ENCODE peak calls at places on chromosomes 2 and 18, in eight cellular contexts. One of them, this sample, is unnamed.
A peak's percentile ranks its signal among the peaks of the same experiment; 100 is the strongest.

GRCh38 chr2:42961385-42961800 is 169.0 kb upstream of the HAAO start:
- DNase-seq in spleen: no peak
- DNase-seq in upper lobe of right lung: no peak
- DNase-seq in colonic mucosa: no peak
- DNase-seq in cardiac muscle cell: no peak
- DNase-seq in OCI-LY7: peak; percentile 64
- DNase-seq in PC-9: no peak
- DNase-seq in lower lobe of right lung: no peak
- DNase-seq in this sample: no peak

GRCh38 chr2:165877565-165878550 is 75.7 kb downstream of the TTC21B start:
- DNase-seq in colonic mucosa: no peak
- DNase-seq in spleen: no peak
- DNase-seq in cardiac muscle cell: no peak
- DNase-seq in OCI-LY7: no peak
- DNase-seq in upper lobe of right lung: no peak
- DNase-seq in lower lobe of right lung: no peak
- DNase-seq in PC-9: peak; percentile 52
- DNase-seq in this sample: no peak

GRCh38 chr2:240129311-240129710 is 6.8 kb downstream of the COPS9 start:
- DNase-seq in colonic mucosa: no peak
- DNase-seq in lower lobe of right lung: peak; percentile 16
- DNase-seq in upper lobe of right lung: no peak
- DNase-seq in spleen: peak; percentile 30
- DNase-seq in OCI-LY7: no peak
- DNase-seq in PC-9: no peak
- DNase-seq in cardiac muscle cell: no peak
- DNase-seq in this sample: no peak

GRCh38 chr2:68764041-68764780 is 29.6 kb downstream of the ARHGAP25 start:
- DNase-seq in OCI-LY7: no peak
- DNase-seq in colonic mucosa: peak; percentile 17
- DNase-seq in upper lobe of right lung: no peak
- DNase-seq in lower lobe of right lung: no peak
- DNase-seq in PC-9: no peak
- DNase-seq in cardiac muscle cell: no peak
- DNase-seq in spleen: no peak
- DNase-seq in this sample: no peak

GRCh38 chr18:26637324-26637723 is 89.0 kb upstream of the KCTD1 start:
- DNase-seq in OCI-LY7: no peak
- DNase-seq in cardiac muscle cell: no peak
- DNase-seq in spleen: no peak
- DNase-seq in upper lobe of right lung: no peak
- DNase-seq in lower lobe of right lung: no peak
- DNase-seq in PC-9: no peak
- DNase-seq in colonic mucosa: no peak
- DNase-seq in this sample: no peak

GRCh38 chr2:212727751-212728150 is 189.1 kb upstream of the ERBB4 start:
- DNase-seq in spleen: no peak
- DNase-seq in OCI-LY7: no peak
- DNase-seq in upper lobe of right lung: no peak
- DNase-seq in lower lobe of right lung: no peak
- DNase-seq in cardiac muscle cell: no peak
- DNase-seq in colonic mucosa: no peak
- DNase-seq in PC-9: no peak
- DNase-seq in this sample: no peak

GRCh38 chr2:7887441-7887840 is 794.4 kb upstream of the ID2 start:
- DNase-seq in cardiac muscle cell: no peak
- DNase-seq in lower lobe of right lung: no peak
- DNase-seq in spleen: no peak
- DNase-seq in upper lobe of right lung: no peak
- DNase-seq in OCI-LY7: no peak
- DNase-seq in colonic mucosa: no peak
- DNase-seq in PC-9: no peak
- DNase-seq in this sample: no peak

GRCh38 chr2:163734911-163735691 is 707 bp downstream of the FIGN start:
- DNase-seq in cardiac muscle cell: peak; percentile 36
- DNase-seq in lower lobe of right lung: no peak
- DNase-seq in spleen: no peak
- DNase-seq in OCI-LY7: no peak
- DNase-seq in PC-9: no peak
- DNase-seq in colonic mucosa: no peak
- DNase-seq in upper lobe of right lung: no peak
- DNase-seq in this sample: no peak

GRCh38 chr2:145789636-145790035 is 1269.7 kb upstream of the ZEB2 start:
- DNase-seq in OCI-LY7: no peak
- DNase-seq in cardiac muscle cell: no peak
- DNase-seq in upper lobe of right lung: no peak
- DNase-seq in PC-9: no peak
- DNase-seq in spleen: no peak
- DNase-seq in lower lobe of right lung: no peak
- DNase-seq in colonic mucosa: no peak
- DNase-seq in this sample: no peak

GRCh38 chr2:29920130-29920577 is 1.2 kb downstream of the ALK start:
- DNase-seq in colonic mucosa: peak; percentile 32
- DNase-seq in lower lobe of right lung: peak; percentile 64
- DNase-seq in spleen: peak; percentile 74
- DNase-seq in upper lobe of right lung: peak; percentile 77
- DNase-seq in OCI-LY7: no peak
- DNase-seq in cardiac muscle cell: peak; percentile 93
- DNase-seq in PC-9: no peak
- DNase-seq in this sample: no peak

GRCh38 chr18:57833441-57834101 is 30.5 kb upstream of the ATP8B1 start:
- DNase-seq in cardiac muscle cell: no peak
- DNase-seq in spleen: no peak
- DNase-seq in OCI-LY7: no peak
- DNase-seq in PC-9: peak; percentile 73
- DNase-seq in upper lobe of right lung: no peak
- DNase-seq in lower lobe of right lung: no peak
- DNase-seq in colonic mucosa: peak; percentile 34
- DNase-seq in this sample: no peak

GRCh38 chr2:74379851-74380789 is at the start of gene DCTN1:
- DNase-seq in PC-9: no peak
- DNase-seq in spleen: no peak
- DNase-seq in lower lobe of right lung: no peak
- DNase-seq in colonic mucosa: peak; percentile 57
- DNase-seq in OCI-LY7: peak; percentile 34
- DNase-seq in upper lobe of right lung: no peak
- DNase-seq in cardiac muscle cell: peak; percentile 78
- DNase-seq in this sample: no peak

GRCh38 chr18:48885266-48885950 is 65.4 kb downstream of the SMAD7 start:
- DNase-seq in cardiac muscle cell: no peak
- DNase-seq in PC-9: no peak
- DNase-seq in colonic mucosa: no peak
- DNase-seq in lower lobe of right lung: no peak
- DNase-seq in spleen: peak; percentile 70
- DNase-seq in upper lobe of right lung: peak; percentile 49
- DNase-seq in OCI-LY7: no peak
- DNase-seq in this sample: no peak

DNA sequence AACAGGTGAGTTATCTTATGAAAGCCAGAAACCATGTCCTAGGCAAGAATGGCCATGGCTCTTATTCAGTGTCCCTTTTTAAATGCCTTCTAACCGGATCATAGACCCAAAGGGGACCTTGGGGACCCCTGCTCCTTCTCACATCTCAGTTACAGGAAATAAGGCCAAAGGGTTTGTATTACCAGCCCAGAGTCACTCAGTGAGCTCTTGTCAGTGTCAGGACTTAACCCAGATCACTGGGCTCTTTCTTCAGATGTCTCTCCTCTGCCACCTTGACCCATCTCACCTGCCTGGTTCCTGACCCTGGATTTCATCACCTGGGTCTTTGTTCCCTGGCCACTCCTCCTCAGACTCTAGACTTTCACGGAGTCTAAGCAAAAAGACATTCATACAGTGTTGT is 556.7 kb downstream of the CMPK2 start:
- DNase-seq in upper lobe of right lung: no peak
- DNase-seq in colonic mucosa: no peak
- DNase-seq in cardiac muscle cell: no peak
- DNase-seq in lower lobe of right lung: no peak
- DNase-seq in PC-9: no peak
- DNase-seq in spleen: no peak
- DNase-seq in OCI-LY7: peak; percentile 50
- DNase-seq in this sample: no peak
- H3K9me3 ChIP-seq in upper lobe of right lung: no peaks in the 10 kb centered on the region
- H3K9me3 ChIP-seq in colonic mucosa: no peaks in the 10 kb centered on the region
- H3K9me3 ChIP-seq in cardiac muscle cell: no peaks in the 10 kb centered on the region
- H3K9me3 ChIP-seq in lower lobe of right lung: no peaks in the 10 kb centered on the region
- H3K9me3 ChIP-seq in PC-9: no peaks in the 10 kb centered on the region
- H3K9me3 ChIP-seq in spleen: no peaks in the 10 kb centered on the region
- H3K9me3 ChIP-seq in OCI-LY7: peaks cover 22% of the 10 kb centered on the region
- H3K9me3 ChIP-seq in this sample: no peaks in the 10 kb centered on the region

GRCh38 chr2:111701798-111702118 is 182.2 kb downstream of the ANAPC1 start:
- DNase-seq in cardiac muscle cell: no peak
- DNase-seq in PC-9: no peak
- DNase-seq in upper lobe of right lung: no peak
- DNase-seq in spleen: no peak
- DNase-seq in lower lobe of right lung: no peak
- DNase-seq in colonic mucosa: peak; percentile 26
- DNase-seq in OCI-LY7: no peak
- DNase-seq in this sample: no peak
- H3K4me1 ChIP-seq in cardiac muscle cell: peaks cover 4% of the 10 kb centered on the region
- H3K4me1 ChIP-seq in PC-9: peaks cover 81% of the 10 kb centered on the region
- H3K4me1 ChIP-seq in upper lobe of right lung: peaks cover 35% of the 10 kb centered on the region
- H3K4me1 ChIP-seq in spleen: peaks cover 50% of the 10 kb centered on the region
- H3K4me1 ChIP-seq in lower lobe of right lung: peaks cover 35% of the 10 kb centered on the region
- H3K4me1 ChIP-seq in colonic mucosa: peaks cover 6% of the 10 kb centered on the region
- H3K4me1 ChIP-seq in OCI-LY7: peaks cover 81% of the 10 kb centered on the region
- H3K4me1 ChIP-seq in this sample: peaks cover 15% of the 10 kb centered on the region

DNA sequence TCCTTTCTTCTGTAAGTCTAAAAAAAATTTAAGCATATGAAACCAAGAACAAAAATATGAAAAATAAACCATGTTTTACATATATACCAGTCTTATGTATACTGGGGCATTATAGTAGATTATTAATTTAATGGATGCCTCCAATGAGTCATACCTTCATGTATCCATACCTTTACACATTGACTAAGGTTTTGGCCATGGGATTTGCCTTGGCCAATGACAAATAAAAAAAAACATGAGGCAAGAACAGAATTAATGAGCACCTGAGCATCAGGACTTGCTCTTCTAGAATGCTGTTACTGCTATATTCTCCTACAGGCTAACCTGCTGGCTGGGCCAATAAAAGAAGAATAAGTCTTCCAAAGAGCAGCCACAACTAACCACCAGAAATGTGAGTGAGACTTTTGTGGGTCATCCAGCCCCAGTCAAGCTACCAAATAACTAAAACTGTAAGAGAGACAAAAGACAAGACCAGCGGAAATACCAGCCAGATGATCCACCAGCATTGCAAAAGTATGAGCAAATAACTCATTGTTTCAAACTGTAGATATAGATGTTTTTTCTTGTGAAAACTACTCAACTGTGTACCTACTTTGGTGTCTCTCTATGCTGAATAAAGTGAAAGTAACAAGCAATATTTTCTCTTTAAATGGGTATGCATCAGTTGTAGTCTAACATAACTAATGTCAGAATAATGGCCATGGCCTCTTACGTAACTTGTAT is 749.6 kb upstream of the VRK2 start:
- DNase-seq in PC-9: no peak
- DNase-seq in colonic mucosa: no peak
- DNase-seq in cardiac muscle cell: no peak
- DNase-seq in upper lobe of right lung: no peak
- DNase-seq in spleen: no peak
- DNase-seq in OCI-LY7: no peak
- DNase-seq in lower lobe of right lung: no peak
- DNase-seq in this sample: no peak
- H3K9me3 ChIP-seq in PC-9: no peaks in the 10 kb centered on the region
- H3K9me3 ChIP-seq in colonic mucosa: no peaks in the 10 kb centered on the region
- H3K9me3 ChIP-seq in cardiac muscle cell: no peaks in the 10 kb centered on the region
- H3K9me3 ChIP-seq in upper lobe of right lung: no peaks in the 10 kb centered on the region
- H3K9me3 ChIP-seq in spleen: no peaks in the 10 kb centered on the region
- H3K9me3 ChIP-seq in OCI-LY7: no peaks in the 10 kb centered on the region
- H3K9me3 ChIP-seq in lower lobe of right lung: no peaks in the 10 kb centered on the region
- H3K9me3 ChIP-seq in this sample: no peaks in the 10 kb centered on the region

GRCh38 chr2:176813526-176814179 is 398.9 kb upstream of the HNRNPA3 start:
- DNase-seq in OCI-LY7: peak; percentile 16
- DNase-seq in colonic mucosa: no peak
- DNase-seq in PC-9: no peak
- DNase-seq in lower lobe of right lung: no peak
- DNase-seq in cardiac muscle cell: peak; percentile 21
- DNase-seq in upper lobe of right lung: no peak
- DNase-seq in spleen: no peak
- DNase-seq in this sample: no peak

GRCh38 chr2:176814740-176815367 is 397.7 kb upstream of the HNRNPA3 start:
- DNase-seq in upper lobe of right lung: no peak
- DNase-seq in lower lobe of right lung: no peak
- DNase-seq in spleen: no peak
- DNase-seq in OCI-LY7: peak; percentile 78
- DNase-seq in colonic mucosa: no peak
- DNase-seq in PC-9: no peak
- DNase-seq in cardiac muscle cell: peak; percentile 49
- DNase-seq in this sample: no peak

GRCh38 chr2:176814274-176814673 is 398.3 kb upstream of the HNRNPA3 start:
- DNase-seq in PC-9: no peak
- DNase-seq in OCI-LY7: no peak
- DNase-seq in cardiac muscle cell: no peak
- DNase-seq in upper lobe of right lung: no peak
- DNase-seq in spleen: no peak
- DNase-seq in colonic mucosa: no peak
- DNase-seq in lower lobe of right lung: no peak
- DNase-seq in this sample: no peak

GRCh38 chr2:176818653-176819052 is 393.9 kb upstream of the HNRNPA3 start:
- DNase-seq in lower lobe of right lung: no peak
- DNase-seq in upper lobe of right lung: no peak
- DNase-seq in PC-9: no peak
- DNase-seq in spleen: no peak
- DNase-seq in cardiac muscle cell: no peak
- DNase-seq in OCI-LY7: no peak
- DNase-seq in colonic mucosa: no peak
- DNase-seq in this sample: no peak

DNA sequence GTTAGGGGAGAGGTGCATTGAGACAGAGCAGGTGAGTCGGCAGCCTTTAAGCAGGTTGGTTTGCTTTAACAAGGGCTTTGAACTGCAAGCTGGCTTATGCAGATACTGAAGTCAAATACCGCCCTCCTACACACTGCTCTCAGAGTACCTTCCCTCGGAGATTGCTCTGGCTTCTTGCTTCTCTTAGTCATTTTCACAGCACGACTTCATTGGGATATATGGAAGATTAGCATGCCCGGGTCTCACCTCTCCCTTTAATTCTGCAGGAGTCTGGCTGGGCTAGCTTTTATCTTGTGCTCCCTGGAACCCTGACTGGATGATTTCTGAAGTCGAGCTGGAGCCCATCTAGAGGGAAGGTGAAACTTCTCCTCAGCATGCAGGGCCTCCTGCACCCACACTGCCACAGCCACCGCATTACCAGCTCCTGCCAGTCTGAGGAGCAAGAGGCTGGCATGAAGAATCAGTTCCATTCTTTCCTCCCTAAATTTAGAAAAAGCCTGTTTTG is 395.5 kb upstream of the HNRNPA3 start:
- DNase-seq in upper lobe of right lung: no peak
- DNase-seq in colonic mucosa: no peak
- DNase-seq in OCI-LY7: peak; percentile 15
- DNase-seq in cardiac muscle cell: peak; percentile 7
- DNase-seq in PC-9: no peak
- DNase-seq in spleen: no peak
- DNase-seq in lower lobe of right lung: no peak
- DNase-seq in this sample: no peak
- H3K4me1 ChIP-seq in upper lobe of right lung: peaks cover 6% of the 10 kb centered on the region
- H3K4me1 ChIP-seq in colonic mucosa: no peaks in the 10 kb centered on the region
- H3K4me1 ChIP-seq in OCI-LY7: peaks cover 17% of the 10 kb centered on the region
- H3K4me1 ChIP-seq in cardiac muscle cell: peaks cover 10% of the 10 kb centered on the region
- H3K4me1 ChIP-seq in PC-9: no peaks in the 10 kb centered on the region
- H3K4me1 ChIP-seq in spleen: peaks cover 21% of the 10 kb centered on the region
- H3K4me1 ChIP-seq in lower lobe of right lung: peaks cover 8% of the 10 kb centered on the region
- H3K4me1 ChIP-seq in this sample: peaks cover 4% of the 10 kb centered on the region

GRCh38 chr18:70620837-70621612 is 332.2 kb downstream of the SOCS6 start:
- DNase-seq in OCI-LY7: no peak
- DNase-seq in spleen: no peak
- DNase-seq in upper lobe of right lung: no peak
- DNase-seq in colonic mucosa: no peak
- DNase-seq in cardiac muscle cell: no peak
- DNase-seq in PC-9: no peak
- DNase-seq in lower lobe of right lung: no peak
- DNase-seq in this sample: no peak
- H3K9me3 ChIP-seq in OCI-LY7: no peaks in the 10 kb centered on the region
- H3K9me3 ChIP-seq in spleen: peaks cover 9% of the 10 kb centered on the region
- H3K9me3 ChIP-seq in upper lobe of right lung: no peaks in the 10 kb centered on the region
- H3K9me3 ChIP-seq in colonic mucosa: no peaks in the 10 kb centered on the region
- H3K9me3 ChIP-seq in cardiac muscle cell: no peaks in the 10 kb centered on the region
- H3K9me3 ChIP-seq in PC-9: no peaks in the 10 kb centered on the region
- H3K9me3 ChIP-seq in lower lobe of right lung: no peaks in the 10 kb centered on the region
- H3K9me3 ChIP-seq in this sample: no peaks in the 10 kb centered on the region

This sample was measured in CD8-positive, alpha-beta memory T cell.